ENCODE peak calls at places on chromosomes 12 and 14, in seven cellular contexts. One of them, this sample, is unnamed.

GRCh38 chr14:63212776-63213500 is 8.7 kb downstream of the RHOJ start:
- DNase-seq in cardiac muscle cell: no peak
- DNase-seq in PC-9: no peak
- DNase-seq in SK-N-SH: no peak
- DNase-seq in body of pancreas: no peak
- DNase-seq in pancreas: no peak
- DNase-seq in aorta: no peak
- DNase-seq in this sample: no peak

GRCh38 chr12:102438823-102439205 is 41.5 kb downstream of the IGF1 start:
- DNase-seq in aorta: no peak
- DNase-seq in PC-9: no peak
- DNase-seq in pancreas: no peak
- DNase-seq in SK-N-SH: no peak
- DNase-seq in body of pancreas: no peak
- DNase-seq in cardiac muscle cell: no peak
- DNase-seq in this sample: no peak

GRCh38 chr12:123898673-123899072 is 74.0 kb downstream of the CCDC92 start:
- DNase-seq in aorta: peak; percentile 68
- DNase-seq in PC-9: no peak
- DNase-seq in pancreas: no peak
- DNase-seq in SK-N-SH: no peak
- DNase-seq in body of pancreas: no peak
- DNase-seq in cardiac muscle cell: no peak
- DNase-seq in this sample: no peak

GRCh38 chr12:15851919-15852318 is 30.3 kb upstream of the STRAP start:
- DNase-seq in pancreas: no peak
- DNase-seq in body of pancreas: no peak
- DNase-seq in PC-9: peak; percentile 65
- DNase-seq in cardiac muscle cell: no peak
- DNase-seq in aorta: no peak
- DNase-seq in SK-N-SH: no peak
- DNase-seq in this sample: no peak

GRCh38 chr12:6745751-6746525 is 7.0 kb downstream of the MLF2 start:
- DNase-seq in body of pancreas: no peak
- DNase-seq in pancreas: no peak
- DNase-seq in aorta: no peak
- DNase-seq in cardiac muscle cell: no peak
- DNase-seq in PC-9: peak; percentile 31
- DNase-seq in SK-N-SH: no peak
- DNase-seq in this sample: no peak

GRCh38 chr12:28974890-28975289 is 174.2 kb upstream of the FAR2 start:
- DNase-seq in body of pancreas: no peak
- DNase-seq in aorta: no peak
- DNase-seq in SK-N-SH: no peak
- DNase-seq in pancreas: no peak
- DNase-seq in PC-9: no peak
- DNase-seq in cardiac muscle cell: no peak
- DNase-seq in this sample: no peak

GRCh38 chr14:26595922-26596721 is 1.7 kb downstream of the NOVA1 start:
- DNase-seq in aorta: no peak
- DNase-seq in pancreas: no peak
- DNase-seq in cardiac muscle cell: no peak
- DNase-seq in SK-N-SH: no peak
- DNase-seq in PC-9: no peak
- DNase-seq in body of pancreas: no peak
- DNase-seq in this sample: no peak

GRCh38 chr12:13945641-13946040 is 35.8 kb downstream of the GRIN2B start:
- DNase-seq in cardiac muscle cell: no peak
- DNase-seq in PC-9: no peak
- DNase-seq in pancreas: no peak
- DNase-seq in SK-N-SH: no peak
- DNase-seq in aorta: no peak
- DNase-seq in body of pancreas: no peak
- DNase-seq in this sample: no peak

GRCh38 chr12:15050664-15051063 is 77.8 kb downstream of the PDE6H start:
- DNase-seq in PC-9: no peak
- DNase-seq in pancreas: no peak
- DNase-seq in cardiac muscle cell: no peak
- DNase-seq in SK-N-SH: no peak
- DNase-seq in body of pancreas: no peak
- DNase-seq in aorta: no peak
- DNase-seq in this sample: peak; percentile 3

GRCh38 chr12:111428081-111428727 is 22.5 kb downstream of the SH2B3 start:
- DNase-seq in SK-N-SH: no peak
- DNase-seq in aorta: no peak
- DNase-seq in pancreas: no peak
- DNase-seq in PC-9: no peak
- DNase-seq in body of pancreas: no peak
- DNase-seq in cardiac muscle cell: no peak
- DNase-seq in this sample: no peak

GRCh38 chr12:107404981-107405380 is 280.6 kb upstream of the PWP1 start:
- DNase-seq in body of pancreas: no peak
- DNase-seq in PC-9: peak; percentile 56
- DNase-seq in SK-N-SH: peak; percentile 47
- DNase-seq in cardiac muscle cell: peak; percentile 20
- DNase-seq in aorta: no peak
- DNase-seq in pancreas: no peak
- DNase-seq in this sample: no peak

GRCh38 chr14:79656086-79656485 is 555.2 kb downstream of the DIO2 start:
- DNase-seq in body of pancreas: no peak
- DNase-seq in PC-9: no peak
- DNase-seq in aorta: no peak
- DNase-seq in SK-N-SH: no peak
- DNase-seq in cardiac muscle cell: no peak
- DNase-seq in pancreas: no peak
- DNase-seq in this sample: no peak

GRCh38 chr12:3201741-3202500 is 124.7 kb downstream of the TSPAN9 start:
- DNase-seq in aorta: no peak
- DNase-seq in body of pancreas: no peak
- DNase-seq in SK-N-SH: no peak
- DNase-seq in cardiac muscle cell: peak; percentile 32
- DNase-seq in pancreas: peak; percentile 55
- DNase-seq in PC-9: no peak
- DNase-seq in this sample: peak; percentile 78

GRCh38 chr12:70091021-70091521 is 152.2 kb upstream of the CNOT2 start:
- DNase-seq in body of pancreas: no peak
- DNase-seq in cardiac muscle cell: no peak
- DNase-seq in pancreas: no peak
- DNase-seq in PC-9: no peak
- DNase-seq in SK-N-SH: no peak
- DNase-seq in aorta: no peak
- DNase-seq in this sample: peak; percentile 33

GRCh38 chr12:53564941-53565340 is 57.7 kb upstream of the NPFF start:
- DNase-seq in pancreas: no peak
- DNase-seq in body of pancreas: no peak
- DNase-seq in aorta: no peak
- DNase-seq in PC-9: no peak
- DNase-seq in cardiac muscle cell: no peak
- DNase-seq in SK-N-SH: no peak
- DNase-seq in this sample: no peak
- H3K4me1 ChIP-seq in pancreas: no peaks in the 10 kb centered on the region
- H3K4me1 ChIP-seq in body of pancreas: peaks cover 18% of the 10 kb centered on the region
- H3K4me1 ChIP-seq in aorta: peaks cover 2% of the 10 kb centered on the region
- H3K4me1 ChIP-seq in PC-9: peaks cover 32% of the 10 kb centered on the region
- H3K4me1 ChIP-seq in cardiac muscle cell: peaks cover 10% of the 10 kb centered on the region
- H3K4me1 ChIP-seq in SK-N-SH: peaks cover 2% of the 10 kb centered on the region
- H3K4me1 ChIP-seq in this sample: peaks cover 14% of the 10 kb centered on the region

DNA sequence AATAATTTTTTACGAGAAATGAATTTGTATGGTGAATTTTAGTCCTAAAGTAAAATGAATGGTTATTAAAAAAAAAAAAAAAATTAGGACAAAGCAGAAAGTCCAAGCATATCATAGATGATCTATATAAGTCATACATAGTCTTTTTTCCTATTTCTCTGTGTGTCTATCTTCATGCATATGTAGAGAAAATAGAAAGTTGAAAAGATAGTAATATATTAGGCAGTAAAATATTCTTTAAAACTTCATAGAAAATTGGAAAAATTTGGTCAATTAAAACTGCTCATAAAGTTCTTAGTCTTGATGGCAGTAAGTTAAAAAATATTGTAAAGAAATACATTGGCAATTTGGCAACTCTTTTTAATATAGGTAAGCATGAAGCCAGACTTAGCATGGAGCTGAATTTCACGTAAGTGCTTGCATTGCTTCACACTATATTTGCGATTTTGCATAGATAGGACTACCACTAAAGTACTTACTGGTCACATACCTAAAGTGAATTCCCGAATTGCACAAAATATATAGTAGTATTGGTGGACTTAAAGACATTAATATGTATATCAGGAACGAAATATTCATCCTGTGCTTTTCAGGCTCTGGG is 303.8 kb downstream of the IPO8 start:
- DNase-seq in cardiac muscle cell: no peak
- DNase-seq in body of pancreas: no peak
- DNase-seq in pancreas: no peak
- DNase-seq in PC-9: no peak
- DNase-seq in SK-N-SH: no peak
- DNase-seq in aorta: no peak
- DNase-seq in this sample: no peak
- H3K9me3 ChIP-seq in cardiac muscle cell: no peaks in the 10 kb centered on the region
- H3K9me3 ChIP-seq in body of pancreas: no peaks in the 10 kb centered on the region
- H3K9me3 ChIP-seq in pancreas: no peaks in the 10 kb centered on the region
- H3K9me3 ChIP-seq in PC-9: peaks cover 12% of the 10 kb centered on the region
- H3K9me3 ChIP-seq in SK-N-SH: peaks cover 8% of the 10 kb centered on the region
- H3K9me3 ChIP-seq in aorta: no peaks in the 10 kb centered on the region
- H3K9me3 ChIP-seq in this sample: peaks cover 16% of the 10 kb centered on the region

GRCh38 chr12:104910196-104910840 is 47.8 kb downstream of the SLC41A2 start:
- DNase-seq in cardiac muscle cell: no peak
- DNase-seq in SK-N-SH: no peak
- DNase-seq in body of pancreas: no peak
- DNase-seq in PC-9: no peak
- DNase-seq in aorta: no peak
- DNase-seq in pancreas: no peak
- DNase-seq in this sample: no peak
- H3K27ac ChIP-seq in cardiac muscle cell: no peak overlapping the region
- H3K27ac ChIP-seq in SK-N-SH: peak overlapping the region; percentile 54
- H3K27ac ChIP-seq in body of pancreas: no peak overlapping the region
- H3K27ac ChIP-seq in PC-9: no peak overlapping the region
- H3K27ac ChIP-seq in aorta: no peak overlapping the region
- H3K27ac ChIP-seq in pancreas: no peak overlapping the region
- H3K27ac ChIP-seq in this sample: no peak overlapping the region

DNA sequence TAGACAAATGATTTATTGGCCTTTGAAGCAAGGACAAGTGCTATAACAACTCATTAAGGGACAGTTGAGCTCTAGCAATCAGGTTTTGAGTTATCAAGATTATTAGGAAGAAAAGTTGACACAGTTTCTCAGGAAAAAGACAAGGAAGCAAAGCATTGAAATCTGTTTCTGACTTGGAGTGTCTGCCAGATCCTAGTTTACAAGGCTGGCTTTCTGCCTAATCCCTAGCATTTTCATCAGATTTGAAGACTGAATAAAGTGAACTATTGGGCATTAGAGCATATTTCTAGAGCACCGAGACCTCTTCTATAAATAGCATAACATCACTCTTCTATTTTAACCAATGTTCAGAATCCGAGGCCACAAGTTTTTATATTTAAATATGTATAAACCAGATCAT is 7.0 kb downstream of the SYT1 start:
- DNase-seq in aorta: no peak
- DNase-seq in SK-N-SH: no peak
- DNase-seq in PC-9: no peak
- DNase-seq in pancreas: no peak
- DNase-seq in cardiac muscle cell: no peak
- DNase-seq in body of pancreas: no peak
- DNase-seq in this sample: no peak
- H3K4me1 ChIP-seq in aorta: no peaks in the 10 kb centered on the region
- H3K4me1 ChIP-seq in SK-N-SH: peaks cover 9% of the 10 kb centered on the region
- H3K4me1 ChIP-seq in PC-9: no peaks in the 10 kb centered on the region
- H3K4me1 ChIP-seq in pancreas: no peaks in the 10 kb centered on the region
- H3K4me1 ChIP-seq in cardiac muscle cell: no peaks in the 10 kb centered on the region
- H3K4me1 ChIP-seq in body of pancreas: no peaks in the 10 kb centered on the region
- H3K4me1 ChIP-seq in this sample: peaks cover 3% of the 10 kb centered on the region

GRCh38 chr12:132946507-132946820 is 9.6 kb downstream of the ZNF605 start:
- DNase-seq in aorta: no peak
- DNase-seq in cardiac muscle cell: no peak
- DNase-seq in SK-N-SH: no peak
- DNase-seq in pancreas: no peak
- DNase-seq in PC-9: no peak
- DNase-seq in body of pancreas: no peak
- DNase-seq in this sample: no peak

GRCh38 chr12:132945806-132946506 is 10.2 kb downstream of the ZNF605 start:
- DNase-seq in body of pancreas: no peak
- DNase-seq in pancreas: no peak
- DNase-seq in SK-N-SH: no peak
- DNase-seq in cardiac muscle cell: no peak
- DNase-seq in aorta: no peak
- DNase-seq in PC-9: no peak
- DNase-seq in this sample: no peak

GRCh38 chr12:132940071-132940719 is 15.9 kb downstream of the ZNF605 start:
- DNase-seq in aorta: no peak
- DNase-seq in body of pancreas: no peak
- DNase-seq in cardiac muscle cell: no peak
- DNase-seq in PC-9: no peak
- DNase-seq in pancreas: no peak
- DNase-seq in SK-N-SH: no peak
- DNase-seq in this sample: no peak

GRCh38 chr12:132941336-132941954 is 14.7 kb downstream of the ZNF605 start:
- DNase-seq in aorta: no peak
- DNase-seq in SK-N-SH: no peak
- DNase-seq in pancreas: no peak
- DNase-seq in PC-9: no peak
- DNase-seq in cardiac muscle cell: no peak
- DNase-seq in body of pancreas: no peak
- DNase-seq in this sample: no peak

GRCh38 chr12:132942611-132943010 is 13.5 kb downstream of the ZNF605 start:
- DNase-seq in aorta: no peak
- DNase-seq in pancreas: no peak
- DNase-seq in body of pancreas: no peak
- DNase-seq in PC-9: no peak
- DNase-seq in SK-N-SH: no peak
- DNase-seq in cardiac muscle cell: no peak
- DNase-seq in this sample: no peak
- H3K9me3 ChIP-seq in aorta: peaks cover 36% of the 10 kb centered on the region
- H3K9me3 ChIP-seq in pancreas: no peaks in the 10 kb centered on the region
- H3K9me3 ChIP-seq in body of pancreas: no peaks in the 10 kb centered on the region
- H3K9me3 ChIP-seq in PC-9: peaks cover 13% of the 10 kb centered on the region
- H3K9me3 ChIP-seq in SK-N-SH: no peaks in the 10 kb centered on the region
- H3K9me3 ChIP-seq in cardiac muscle cell: no peaks in the 10 kb centered on the region
- H3K9me3 ChIP-seq in this sample: no peaks in the 10 kb centered on the region

GRCh38 chr14:59463773-59464650 is 1.2 kb downstream of the GPR135 start:
- DNase-seq in pancreas: peak; percentile 81
- DNase-seq in SK-N-SH: peak; percentile 80
- DNase-seq in aorta: peak; percentile 81
- DNase-seq in body of pancreas: peak; percentile 19
- DNase-seq in cardiac muscle cell: no peak
- DNase-seq in PC-9: no peak
- DNase-seq in this sample: no peak
- H3K27ac ChIP-seq in pancreas: peak overlapping the region; percentile 72
- H3K27ac ChIP-seq in SK-N-SH: no peak overlapping the region
- H3K27ac ChIP-seq in aorta: no peak overlapping the region
- H3K27ac ChIP-seq in body of pancreas: peak overlapping the region; percentile 60
- H3K27ac ChIP-seq in cardiac muscle cell: peak overlapping the region; percentile 8
- H3K27ac ChIP-seq in PC-9: no peak overlapping the region
- H3K27ac ChIP-seq in this sample: no peak overlapping the region